ENCODE peak calls at places on chromosomes 2 and 18, in seven cellular contexts. E is HFFc6, U is HFF-Myc, B is Peyer's patch, C is A549, J is progenitor cell of endocrine pancreas, H is GM20000. S is an unnamed sample.

GRCh38 chr2:158034198-158034831 is 67.4 kb upstream of the UPP2 start:
- DNase-seq in H (peak; percentile 36), J (peak; percentile 27), U (no peak), B (no peak), E (peak; percentile 53), C (peak; percentile 26), S (peak; percentile 42)

GRCh38 chr2:201965550-201965949 is 68.1 kb upstream of the FZD7 start:
- DNase-seq in H (no peak), U (no peak), C (no peak), E (no peak), J (no peak), B (no peak), S (no peak)

GRCh38 chr2:207394812-207395534 is 134.8 kb upstream of the CREB1 start:
- DNase-seq in H (no peak), U (peak; percentile 93), E (peak; percentile 98), C (peak; percentile 34), J (no peak), B (no peak), S (peak; percentile 69)

GRCh38 chr2:17800693-17801458 is 15.4 kb upstream of the MSGN1 start:
- DNase-seq in E (no peak), B (no peak), J (no peak), U (no peak), H (no peak), C (no peak), S (no peak)

GRCh38 chr2:100242891-100243670 is 79.2 kb downstream of the LONRF2 start:
- DNase-seq in C (peak; percentile 43), U (no peak), J (peak; percentile 63), B (peak; percentile 75), E (peak; percentile 46), H (peak; percentile 65), S (no peak)

GRCh38 chr2:178142274-178143065 is 30.2 kb downstream of the RBM45 start:
- DNase-seq in H (no peak), C (no peak), B (no peak), E (no peak), J (no peak), U (no peak), S (no peak)

GRCh38 chr2:86135653-86136052 is 29.6 kb downstream of the PTCD3 start:
- DNase-seq in U (no peak), C (no peak), E (no peak), B (no peak), H (no peak), J (no peak), S (no peak)

GRCh38 chr2:45761660-45762059 is 110.2 kb downstream of the PRKCE start:
- DNase-seq in C (no peak), U (no peak), J (no peak), H (no peak), E (no peak), B (no peak), S (no peak)

GRCh38 chr18:9838144-9838877 is 47.5 kb upstream of the TXNDC2 start:
- DNase-seq in U (no peak), E (no peak), C (no peak), B (no peak), H (no peak), J (no peak), S (peak; percentile 99)

GRCh38 chr2:71747573-71747972 is 294.2 kb downstream of the DYSF start:
- DNase-seq in B (no peak), J (no peak), U (no peak), E (no peak), H (no peak), C (no peak), S (no peak)

GRCh38 chr2:23523651-23524260 is 138.8 kb downstream of the KLHL29 start:
- DNase-seq in C (no peak), H (no peak), B (no peak), E (no peak), U (no peak), J (no peak), S (no peak)

GRCh38 chr2:23457990-23458689 is 73.2 kb downstream of the KLHL29 start:
- DNase-seq in C (no peak), U (no peak), H (no peak), E (no peak), B (no peak), J (no peak), S (no peak)

GRCh38 chr2:236613607-236614006 is 44.0 kb downstream of the ACKR3 start:
- DNase-seq in E (no peak), B (no peak), U (no peak), H (no peak), C (no peak), J (no peak), S (no peak)

GRCh38 chr18:56003009-56003408 is 415.0 kb upstream of the TCF4 start:
- DNase-seq in E (no peak), B (no peak), U (no peak), H (no peak), C (no peak), J (no peak), S (no peak)

GRCh38 chr2:219506802-219507554 is 7.3 kb upstream of the ASIC4 start:
- DNase-seq in J (no peak), H (no peak), C (no peak), B (no peak), U (no peak), E (no peak), S (no peak)

GRCh38 chr2:167264380-167264779 is 376.1 kb downstream of the XIRP2 start:
- DNase-seq in C (no peak), H (no peak), B (no peak), J (no peak), U (no peak), E (no peak), S (no peak)
- TF ChIP-seq CTCF in C (no peak), H (no peak), B (no peak), J (peak; percentile 34), U (peak; percentile 28), E (peak; percentile 13), S (peak; percentile 53)

GRCh38 chr2:26559556-26559955 is 81.6 kb downstream of the CIB4 start:
- DNase-seq in H (no peak), J (no peak), E (no peak), B (no peak), C (no peak), U (no peak), S (no peak)
- TF ChIP-seq CTCF in H (no peak), J (no peak), E (no peak), B (no peak), C (no peak), U (no peak), S (no peak)

GRCh38 chr18:49332679-49333078 is 127.8 kb downstream of the DYM start:
- DNase-seq in E (no peak), H (no peak), U (no peak), J (no peak), C (no peak), B (no peak), S (no peak)

GRCh38 chr18:49340446-49340845 is 120.0 kb downstream of the DYM start:
- DNase-seq in E (peak; percentile 45), B (no peak), C (no peak), U (no peak), H (no peak), J (no peak), S (peak; percentile 22)

GRCh38 chr18:49339146-49339545 is 121.3 kb downstream of the DYM start:
- DNase-seq in B (no peak), E (no peak), H (no peak), J (no peak), U (no peak), C (no peak), S (no peak)

DNA sequence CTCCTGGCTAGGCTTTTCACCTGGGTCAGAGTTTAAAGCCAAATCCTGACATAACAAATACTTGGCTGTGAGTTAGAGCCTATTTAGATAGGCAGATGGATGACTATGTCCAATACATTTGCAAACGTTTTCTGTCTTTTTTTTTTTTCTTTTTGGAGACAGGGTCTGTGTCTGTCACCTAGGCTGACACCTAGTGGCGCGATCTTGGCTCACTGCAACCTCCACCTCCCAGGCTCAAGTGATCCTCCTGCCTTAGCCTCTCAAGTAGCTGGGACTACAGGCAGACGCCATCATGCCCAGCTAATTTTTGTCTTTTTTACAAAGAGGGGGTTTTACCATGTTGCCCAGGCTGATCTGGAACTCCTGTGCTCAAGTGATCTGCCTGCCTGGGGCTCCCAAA is 124.8 kb downstream of the DYM start:
- DNase-seq in J (no peak), H (no peak), U (no peak), B (no peak), E (no peak), C (no peak), S (no peak)
- TF ChIP-seq CTCF in J (peak; percentile 36), H (peak; percentile 4), U (peak; percentile 4), B (no peak), E (peak; percentile 45), C (no peak), S (no peak)

GRCh38 chr2:203376173-203376572 is 48.0 kb downstream of the ABI2 start:
- DNase-seq in J (no peak), C (no peak), B (no peak), H (no peak), U (no peak), E (no peak), S (no peak)
- TF ChIP-seq CTCF in J (no peak), C (peak; percentile 10), B (no peak), H (no peak), U (no peak), E (peak; percentile 38), S (peak; percentile 9)

DNA sequence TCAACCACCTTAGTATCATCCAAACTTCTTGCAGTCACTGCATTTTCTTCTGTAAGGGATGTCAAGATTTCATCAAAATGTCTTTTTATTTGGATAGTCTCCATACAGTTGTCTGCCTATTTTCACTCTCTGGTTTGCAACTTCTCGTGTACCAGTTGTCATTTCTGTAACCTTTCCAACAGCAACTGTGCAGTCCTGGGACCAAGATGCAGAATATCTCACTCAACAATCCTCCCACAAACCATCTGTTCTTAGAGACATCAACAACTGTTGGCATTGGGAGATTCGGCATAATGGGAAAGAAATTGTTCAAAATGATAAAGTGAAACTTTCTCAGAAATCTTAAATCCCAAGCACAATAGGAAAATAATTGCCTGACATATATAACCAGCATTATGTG is 933.6 kb upstream of the SLC39A10 start:
- DNase-seq in H (no peak), U (no peak), E (no peak), B (no peak), C (no peak), J (no peak), S (no peak)
- TF ChIP-seq CTCF in H (no peak), U (no peak), E (no peak), B (no peak), C (no peak), J (no peak), S (no peak)

GRCh38 chr2:200445284-200445683 is 64.6 kb downstream of the KCTD18 start:
- DNase-seq in H (no peak), C (no peak), J (no peak), E (no peak), B (no peak), U (no peak), S (no peak)
- TF ChIP-seq CTCF in H (peak; percentile 21), C (no peak), J (no peak), E (no peak), B (no peak), U (no peak), S (no peak)

DNA sequence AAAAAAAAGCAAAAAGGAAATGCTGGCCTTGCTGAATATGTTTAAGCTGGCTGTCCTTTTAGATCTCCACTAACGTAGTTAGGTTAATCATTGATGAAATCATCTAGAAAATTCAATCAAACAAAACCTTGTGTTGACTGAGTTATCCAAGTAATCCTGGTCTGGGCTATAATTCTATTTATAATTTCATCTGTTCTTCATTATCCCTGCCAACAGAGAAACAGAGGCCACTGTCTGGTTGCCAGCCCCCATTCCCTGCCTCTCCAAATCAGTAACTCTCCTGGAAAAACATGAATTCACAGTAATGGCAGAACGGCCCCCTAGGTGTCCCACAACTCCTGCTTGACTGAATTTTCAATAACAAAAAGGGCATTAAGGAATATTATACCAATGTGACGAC is 24.6 kb downstream of the DOCK10 start:
- DNase-seq in E (no peak), U (no peak), H (no peak), C (no peak), B (no peak), J (no peak), S (no peak)
- TF ChIP-seq CTCF in E (peak; percentile 39), U (no peak), H (no peak), C (peak; percentile 22), B (no peak), J (no peak), S (peak; percentile 8)

S was measured in astrocyte of the cerebellum.